ENCODE peak calls at places on chromosomes 7 and 10, in eight cellular contexts. C is mucosa of descending colon, P is IMR-90, K is left ventricle myocardium inferior, G is HCT116, M is hepatocyte, H is GM20000, R is tibial artery. E is an unnamed sample.

GRCh38 chr7:137091396-137091795 is 222.9 kb downstream of the CHRM2 start:
- DNase-seq in C (no peak), P (no peak), K (no peak), G (no peak), M (peak; percentile 67), H (no peak), R (no peak), E (no peak)

GRCh38 chr7:98203261-98203963 is 7.8 kb upstream of the BHLHA15 start:
- DNase-seq in C (no peak), P (no peak), K (no peak), G (no peak), M (no peak), H (peak; percentile 86), R (no peak), E (no peak)

GRCh38 chr10:33066558-33067236 is 108.7 kb upstream of the ITGB1 start:
- DNase-seq in C (no peak), P (peak; percentile 60), K (no peak), G (no peak), M (peak; percentile 20), H (no peak), R (no peak), E (no peak)

GRCh38 chr10:93995598-93996271 is 2.0 kb downstream of the PLCE1 start:
- DNase-seq in C (no peak), P (peak; percentile 68), K (no peak), G (no peak), M (no peak), H (no peak), R (no peak), E (no peak)

GRCh38 chr7:47601119-47601880 is 19.4 kb upstream of the TNS3 start:
- DNase-seq in C (no peak), P (peak; percentile 96), K (no peak), G (no peak), M (no peak), H (no peak), R (no peak), E (no peak)

GRCh38 chr7:75072978-75073282 is 672 bp downstream of the RCC1L start:
- DNase-seq in C (no peak), P (no peak), K (no peak), G (no peak), M (no peak), H (no peak), R (no peak), E (no peak)

GRCh38 chr7:107233174-107233573 is 64.4 kb downstream of the HBP1 start:
- DNase-seq in C (no peak), P (no peak), K (no peak), G (no peak), M (no peak), H (no peak), R (no peak), E (no peak)

GRCh38 chr7:114051871-114052324 is 133.1 kb upstream of the PPP1R3A start:
- DNase-seq in C (no peak), P (no peak), K (no peak), G (no peak), M (no peak), H (peak; percentile 18), R (no peak), E (no peak)

GRCh38 chr7:130423636-130424035 is 17.2 kb downstream of the CEP41 start:
- DNase-seq in C (no peak), P (no peak), K (no peak), G (no peak), M (no peak), H (no peak), R (no peak), E (no peak)

GRCh38 chr7:10703981-10704380 is 269.7 kb upstream of the PHF14 start:
- DNase-seq in C (no peak), P (no peak), K (no peak), G (no peak), M (no peak), H (no peak), R (no peak), E (no peak)

GRCh38 chr10:114173680-114174461 is at the start of gene CCDC186:
- DNase-seq in C (peak; percentile 99), P (peak; percentile 80), K (peak; percentile 95), G (peak; percentile 97), M (peak; percentile 98), H (peak; percentile 96), R (peak; percentile 96), E (peak; percentile 95)

GRCh38 chr10:101331960-101332359 is 22.0 kb upstream of the BTRC start:
- DNase-seq in C (no peak), P (no peak), K (no peak), G (no peak), M (no peak), H (no peak), R (no peak), E (no peak)

GRCh38 chr10:124153601-124153930 is 60.2 kb upstream of the CHST15 start:
- DNase-seq in C (no peak), P (no peak), K (no peak), G (peak; percentile 13), M (no peak), H (no peak), R (no peak), E (no peak)

GRCh38 chr7:85074992-85075391 is 111.9 kb downstream of the SEMA3D start:
- DNase-seq in C (no peak), P (peak; percentile 59), K (no peak), G (no peak), M (no peak), H (no peak), R (no peak), E (no peak)

GRCh38 chr10:26858707-26859034 is 2.1 kb downstream of the ABI1 start:
- DNase-seq in C (no peak), P (no peak), K (no peak), G (no peak), M (no peak), H (no peak), R (no peak), E (no peak)

GRCh38 chr7:45699726-45700390 is 125.7 kb downstream of the ADCY1 start:
- DNase-seq in C (no peak), P (no peak), K (no peak), G (no peak), M (no peak), H (no peak), R (peak; percentile 48), E (no peak)

GRCh38 chr10:128664729-128665128 is 538.5 kb upstream of the MKI67 start:
- DNase-seq in C (no peak), P (no peak), K (no peak), G (no peak), M (no peak), H (no peak), R (no peak), E (no peak)

GRCh38 chr10:128661404-128662197 is 535.4 kb upstream of the MKI67 start:
- DNase-seq in C (no peak), P (no peak), K (no peak), G (no peak), M (no peak), H (no peak), R (no peak), E (no peak)

GRCh38 chr10:128662520-128662919 is 536.3 kb upstream of the MKI67 start:
- DNase-seq in C (no peak), P (no peak), K (no peak), G (no peak), M (no peak), H (no peak), R (no peak), E (no peak)

GRCh38 chr10:128657508-128657907 is 531.3 kb upstream of the MKI67 start:
- DNase-seq in C (no peak), P (no peak), K (no peak), G (no peak), M (no peak), H (no peak), R (no peak), E (no peak)

DNA sequence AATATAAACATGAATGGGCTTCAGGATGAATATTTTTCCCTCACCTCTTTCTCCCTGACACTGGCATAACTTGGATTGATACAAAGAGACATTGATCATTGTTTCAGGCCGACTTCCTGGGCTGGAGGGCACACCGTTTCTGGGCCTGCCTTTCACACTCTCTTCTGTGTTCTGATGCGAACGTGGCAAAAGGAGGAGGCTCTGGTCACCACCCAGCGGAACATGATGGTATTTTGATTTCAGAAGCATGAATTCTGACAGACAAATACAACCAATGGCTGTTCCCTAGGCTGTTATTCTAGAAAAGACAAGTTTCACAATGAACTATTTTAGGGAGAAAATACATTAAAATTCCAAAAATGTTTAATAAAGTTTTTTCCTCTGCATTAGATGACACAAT is 534.5 kb upstream of the MKI67 start:
- DNase-seq in C (no peak), P (no peak), K (no peak), G (peak; percentile 23), M (no peak), H (no peak), R (no peak), E (no peak)
- TF ChIP-seq CTCF in C (no peak), P (no peak), K (no peak), G (peak; percentile 36), M (no peak), H (no peak), R (no peak), E (no peak)

DNA sequence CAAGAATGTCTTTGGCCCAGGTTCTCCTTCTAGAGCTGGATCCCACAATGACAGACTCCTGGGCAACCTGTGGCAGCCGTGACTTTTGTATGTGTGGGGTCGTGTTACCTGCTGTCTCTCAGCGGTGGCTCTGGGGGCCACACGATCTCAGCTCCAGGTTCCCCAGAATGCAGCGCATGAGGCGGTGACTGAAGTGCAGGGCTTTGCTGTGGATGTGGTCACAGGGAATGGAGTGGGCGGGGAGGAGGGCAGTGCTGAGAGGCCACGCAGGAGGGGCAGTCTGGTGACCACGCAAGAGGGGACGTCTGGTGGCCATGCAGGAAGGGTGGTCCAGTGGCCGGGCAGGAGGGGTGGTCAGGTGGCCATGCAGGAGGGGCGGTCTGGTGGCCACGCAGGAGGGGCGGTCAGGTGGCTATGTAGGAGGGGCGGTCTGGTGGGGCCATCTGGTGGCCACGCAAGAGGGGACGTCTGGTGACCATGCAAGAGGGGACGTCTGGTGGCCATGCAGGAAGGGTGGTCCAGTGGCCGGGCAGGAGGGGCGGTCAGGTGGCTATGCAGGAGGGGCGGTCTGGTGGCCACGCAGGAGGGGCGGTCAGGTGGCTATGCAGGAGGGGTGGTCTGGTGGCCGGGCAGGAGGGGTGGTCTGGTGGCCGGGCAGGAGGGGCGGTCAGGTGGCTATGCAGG is 112.7 kb downstream of the ACTR3B start:
- DNase-seq in C (no peak), P (no peak), K (no peak), G (no peak), M (no peak), H (no peak), R (no peak), E (no peak)
- TF ChIP-seq CTCF in C (no peak), P (no peak), K (no peak), G (no peak), M (no peak), H (no peak), R (no peak), E (peak; percentile 7)

GRCh38 chr10:78976825-78977760 is 91.7 kb upstream of the ZMIZ1 start:
- DNase-seq in C (no peak), P (no peak), K (no peak), G (no peak), M (no peak), H (no peak), R (no peak), E (no peak)
- TF ChIP-seq CTCF in C (no peak), P (no peak), K (no peak), G (no peak), M (no peak), H (no peak), R (no peak), E (no peak)

DNA sequence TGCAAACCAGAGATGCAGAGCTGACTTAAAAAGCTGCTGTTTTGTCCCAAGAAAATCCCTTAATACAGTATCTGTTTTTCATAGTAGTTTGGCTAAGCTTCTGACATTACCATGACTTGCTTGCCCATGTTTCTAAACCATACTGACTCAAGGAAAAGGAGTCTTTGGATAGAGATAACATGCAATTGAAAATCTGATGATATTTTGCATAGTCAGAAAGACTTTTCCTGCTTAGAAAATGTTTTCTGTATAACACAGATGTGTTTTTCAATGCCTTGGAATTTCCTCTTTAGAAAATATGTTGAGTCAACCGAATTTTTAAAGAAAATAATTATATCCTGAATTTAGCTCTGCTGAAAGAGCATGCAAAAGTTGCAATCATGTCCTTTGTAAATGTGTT is 21.5 kb upstream of the AKR1E2 start:
- DNase-seq in C (no peak), P (peak; percentile 75), K (no peak), G (no peak), M (no peak), H (no peak), R (no peak), E (no peak)
- TF ChIP-seq CTCF in C (no peak), P (no peak), K (no peak), G (no peak), M (no peak), H (no peak), R (no peak), E (no peak)

E was measured in LNCaP clone FGC.